ENCODE peak calls at places on chromosome 5, in six cellular contexts. K is IMR-90; M is CD4-positive, alpha-beta T cell; U is left lung; I is adipocyte; Z is effector memory CD4-positive, alpha-beta T cell. V is an unnamed sample. For H3K9me3, the result is how much of the 10 kb centered on the place peaks cover.

GRCh38 chr5:74080157-74080556 is 454.2 kb downstream of the ARHGEF28 start:
- DNase-seq in U (no peak), M (no peak), I (no peak), Z (no peak), K (no peak), V (no peak)

GRCh38 chr5:125370486-125370885 is 624.0 kb upstream of the ZNF608 start:
- DNase-seq in U (no peak), I (no peak), M (no peak), Z (no peak), K (no peak), V (no peak)

GRCh38 chr5:147303976-147304375 is 69.2 kb downstream of the STK32A start:
- DNase-seq in U (no peak), K (peak), I (peak), Z (no peak), M (no peak), V (no peak)

GRCh38 chr5:92713361-92713875 is 867.6 kb downstream of the NR2F1-AS1 start:
- DNase-seq in U (no peak), K (no peak), I (no peak), M (no peak), Z (no peak), V (no peak)

GRCh38 chr5:118126159-118126558 is 862.2 kb downstream of the DTWD2 start:
- DNase-seq in M (no peak), Z (no peak), K (no peak), U (no peak), I (peak), V (no peak)

GRCh38 chr5:136309932-136310598 is 55.3 kb downstream of the TRPC7 start:
- DNase-seq in I (no peak), M (no peak), Z (no peak), U (no peak), K (no peak), V (no peak)

GRCh38 chr5:168324864-168325615 is 33.6 kb downstream of the WWC1 start:
- DNase-seq in Z (no peak), I (no peak), M (no peak), K (no peak), U (no peak), V (no peak)

GRCh38 chr5:27353970-27354369 is 315.6 kb upstream of the CDH9 start:
- DNase-seq in Z (no peak), I (no peak), K (no peak), U (no peak), M (no peak), V (no peak)

GRCh38 chr5:16508730-16509531 is 43.3 kb upstream of the ZNF622 start:
- DNase-seq in U (peak), M (no peak), K (no peak), I (no peak), Z (no peak), V (no peak)

GRCh38 chr5:168328804-168329203 is 37.4 kb downstream of the WWC1 start:
- DNase-seq in Z (no peak), M (no peak), K (peak), I (no peak), U (no peak), V (no peak)

GRCh38 chr5:55997742-55998351 is 3.1 kb upstream of the IL6ST start:
- DNase-seq in U (no peak), I (peak), M (no peak), K (peak), Z (no peak), V (no peak)

GRCh38 chr5:34012791-34013190 is 4.9 kb upstream of the AMACR start:
- DNase-seq in Z (no peak), U (no peak), M (no peak), K (peak), I (peak), V (no peak)

GRCh38 chr5:124583469-124584350 is 162.7 kb downstream of the ZNF608 start:
- DNase-seq in I (peak), Z (no peak), U (no peak), M (no peak), K (peak), V (no peak)

GRCh38 chr5:109922396-109922995 is 232.8 kb downstream of the MAN2A1 start:
- DNase-seq in Z (no peak), I (no peak), M (peak), U (no peak), K (no peak), V (no peak)

GRCh38 chr5:94245608-94246007 is 372.8 kb downstream of the KIAA0825 start:
- DNase-seq in Z (no peak), K (peak), U (no peak), M (no peak), I (peak), V (no peak)

GRCh38 chr5:77398458-77398857 is 93.7 kb downstream of the WDR41 start:
- DNase-seq in K (no peak), Z (no peak), U (no peak), M (no peak), I (no peak), V (no peak)

GRCh38 chr5:167730121-167730520 is 561.3 kb upstream of the WWC1 start:
- DNase-seq in I (peak), M (no peak), Z (no peak), U (no peak), K (peak), V (no peak)

GRCh38 chr5:160787247-160787646 is 64.8 kb downstream of the ATP10B start:
- DNase-seq in K (no peak), U (peak), I (no peak), Z (no peak), M (no peak), V (no peak)

GRCh38 chr5:89065919-89066318 is 182.9 kb upstream of the MEF2C start:
- DNase-seq in U (no peak), I (no peak), M (no peak), K (no peak), Z (no peak), V (no peak)

GRCh38 chr5:11681796-11682195 is 222.4 kb downstream of the CTNND2 start:
- DNase-seq in K (no peak), I (no peak), M (no peak), U (no peak), Z (no peak), V (no peak)

GRCh38 chr5:99105216-99105615 is 176.4 kb upstream of the CHD1 start:
- DNase-seq in K (no peak), Z (no peak), U (no peak), I (peak), M (no peak), V (no peak)

GRCh38 chr5:55868846-55869245 is 17.7 kb downstream of the IL31RA start:
- DNase-seq in Z (no peak), M (no peak), K (peak), U (peak), I (peak), V (no peak)

GRCh38 chr5:146967646-146968045 is 89.1 kb upstream of the PPP2R2B start:
- DNase-seq in U (no peak), M (no peak), I (no peak), Z (no peak), K (no peak), V (no peak)

GRCh38 chr5:56327810-56328209 is 94.7 kb upstream of the ANKRD55 start:
- DNase-seq in K (no peak), M (no peak), U (no peak), I (no peak), Z (peak), V (no peak)

GRCh38 chr5:173920024-173920753 is 32.0 kb downstream of the CPEB4 start:
- DNase-seq in Z (no peak), U (no peak), M (no peak), K (peak), I (no peak), V (no peak)

GRCh38 chr5:135448071-135448704 is 1.0 kb upstream of the DCANP1 start:
- DNase-seq in Z (no peak), M (no peak), U (no peak), I (no peak), K (no peak), V (no peak)

GRCh38 chr5:73256462-73257260 is 83.7 kb downstream of the TMEM174 start:
- DNase-seq in M (no peak), Z (no peak), K (peak), I (no peak), U (no peak), V (no peak)

GRCh38 chr5:124952079-124952478 is 205.6 kb upstream of the ZNF608 start:
- DNase-seq in K (peak), U (no peak), Z (no peak), I (no peak), M (no peak), V (no peak)

GRCh38 chr5:125267636-125268248 is 521.3 kb upstream of the ZNF608 start:
- DNase-seq in I (no peak), U (no peak), Z (no peak), K (no peak), M (no peak), V (no peak)

GRCh38 chr5:132526974-132527564 is 16.3 kb downstream of the IL5 start:
- DNase-seq in I (no peak), K (peak), M (no peak), U (no peak), Z (no peak), V (no peak)

GRCh38 chr5:43616535-43616934 is 13.6 kb downstream of the NNT start:
- DNase-seq in I (peak), U (no peak), K (peak), Z (no peak), M (no peak), V (no peak)

GRCh38 chr5:132428147-132428482 is 58.6 kb downstream of the SLC22A5 start:
- DNase-seq in I (no peak), M (no peak), Z (no peak), K (no peak), U (no peak), V (no peak)

GRCh38 chr5:133423618-133424282 is 188.6 kb downstream of the FSTL4 start:
- DNase-seq in I (peak), K (peak), M (peak), Z (peak), U (peak), V (peak)

GRCh38 chr5:57456531-57457135 is 26.0 kb downstream of the ACTBL2 start:
- DNase-seq in I (no peak), U (no peak), M (no peak), Z (no peak), K (no peak), V (no peak)

GRCh38 chr5:61332369-61332745 is 299 bp downstream of the ZSWIM6 start:
- DNase-seq in U (peak), K (no peak), I (peak), Z (no peak), M (no peak), V (no peak)

GRCh38 chr5:1081519-1081918 is 30.3 kb downstream of the SLC12A7 start:
- DNase-seq in M (no peak), I (no peak), K (no peak), U (no peak), Z (no peak), V (no peak)

GRCh38 chr5:178469011-178469974 is 120.9 kb downstream of the COL23A1 start:
- DNase-seq in M (no peak), U (no peak), I (no peak), K (no peak), Z (no peak), V (no peak)
- H3K9me3 ChIP-seq in M (under half), U (under half), I (under half), K (under half), Z (under half), V (under half)

GRCh38 chr5:2902186-2902585 is 150.7 kb upstream of the IRX2 start:
- DNase-seq in Z (no peak), K (no peak), U (no peak), M (no peak), I (no peak), V (no peak)
- H3K9me3 ChIP-seq in Z (under half), K (half or more), U (under half), M (under half), I (under half), V (under half)

DNA sequence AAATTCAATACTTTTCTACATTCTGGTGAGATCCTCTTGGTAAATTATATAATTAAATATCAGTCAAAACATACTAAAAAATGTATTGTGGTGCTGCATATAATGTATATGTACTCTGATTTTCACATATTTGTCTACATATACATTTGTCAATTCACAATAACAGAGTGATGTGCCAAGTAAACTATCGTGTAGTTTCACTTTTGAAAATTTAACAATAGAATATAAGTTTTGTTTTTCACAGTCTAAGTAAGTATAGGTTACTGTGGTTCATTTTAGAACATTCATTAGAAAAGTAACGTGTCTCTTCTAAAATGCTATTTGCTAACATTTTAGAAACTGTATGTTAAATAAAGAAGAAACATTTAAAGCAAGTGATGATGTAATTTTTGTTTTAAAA is 73.6 kb downstream of the NR3C1 start:
- DNase-seq in Z (no peak), I (no peak), U (no peak), M (no peak), K (no peak), V (no peak)
- H3K9me3 ChIP-seq in Z (under half), I (under half), U (under half), M (under half), K (under half), V (under half)

DNA sequence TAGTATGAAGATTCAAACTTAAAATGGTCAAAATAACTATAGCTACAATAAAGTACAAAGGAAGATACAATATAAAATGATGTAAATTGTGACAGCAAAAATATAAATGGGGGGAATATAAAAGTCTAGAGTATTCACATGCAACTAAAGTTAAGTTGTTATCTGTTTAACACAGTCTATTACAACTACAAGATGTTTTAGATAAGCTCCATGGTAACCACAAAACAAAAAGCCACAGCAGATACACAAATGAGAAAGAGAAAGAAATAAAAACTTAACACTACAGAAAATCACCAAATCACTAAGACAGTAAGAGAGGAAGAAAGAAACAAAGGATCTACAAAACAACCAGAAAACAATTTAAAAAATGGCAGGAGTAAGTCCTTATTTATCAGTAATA is 17.0 kb upstream of the SH3TC2 start:
- DNase-seq in Z (no peak), M (no peak), U (no peak), K (no peak), I (no peak), V (no peak)
- H3K9me3 ChIP-seq in Z (under half), M (under half), U (under half), K (under half), I (under half), V (under half)

GRCh38 chr5:141245250-141245717 is at the start of gene PCDHB15:
- DNase-seq in M (no peak), U (no peak), I (peak), Z (no peak), K (no peak), V (no peak)

GRCh38 chr5:141236516-141237313 is 8.5 kb upstream of the PCDHB15 start:
- DNase-seq in M (no peak), U (no peak), I (no peak), K (no peak), Z (no peak), V (no peak)

GRCh38 chr5:141241496-141241895 is 3.7 kb upstream of the PCDHB15 start:
- DNase-seq in I (no peak), M (no peak), U (no peak), K (no peak), Z (no peak), V (no peak)
- H3K9me3 ChIP-seq in I (half or more), M (half or more), U (under half), K (under half), Z (under half), V (under half)

DNA sequence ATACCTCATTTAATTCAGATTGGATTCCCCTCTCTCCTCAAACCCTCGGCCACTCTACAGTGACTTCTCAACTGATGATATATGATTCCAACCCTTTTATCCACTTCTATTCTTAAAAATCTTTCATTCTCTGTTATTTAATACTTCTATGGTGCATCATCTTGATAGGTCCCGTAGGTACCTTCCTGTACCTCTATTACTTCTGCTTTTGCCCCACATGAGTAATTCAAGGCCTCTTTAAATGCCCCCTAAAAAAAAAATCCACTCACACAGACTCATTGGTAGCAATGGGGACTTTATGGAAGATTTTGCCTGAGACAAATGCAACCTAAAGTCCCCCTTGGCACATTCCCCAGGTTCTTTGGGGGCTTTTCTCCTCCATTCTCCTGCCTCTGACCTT is 54.3 kb downstream of the FAM81B start:
- DNase-seq in Z (no peak), K (no peak), I (no peak), M (no peak), U (no peak), V (no peak)
- H3K9me3 ChIP-seq in Z (under half), K (under half), I (under half), M (under half), U (under half), V (under half)

DNA sequence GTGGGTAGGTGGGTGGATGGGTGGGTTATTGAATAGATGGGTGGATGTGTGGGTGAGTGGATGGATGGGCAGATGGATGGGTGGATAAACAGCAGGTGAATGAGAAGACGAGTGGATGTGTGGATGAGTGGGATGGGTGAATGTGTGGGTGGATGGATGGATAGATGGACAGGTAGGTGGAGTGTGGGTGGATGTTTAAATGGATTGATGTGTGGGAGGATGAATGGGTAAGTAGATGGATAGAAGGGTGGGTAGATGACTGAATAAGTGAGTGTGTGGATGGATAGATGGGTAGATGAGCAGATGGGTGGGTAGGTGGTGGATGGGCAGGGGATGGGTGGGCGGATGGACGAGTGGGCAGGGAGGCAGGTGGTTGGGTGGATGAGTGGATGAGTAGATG is 397.6 kb upstream of the IRX4 start:
- DNase-seq in U (no peak), M (no peak), K (no peak), Z (no peak), I (no peak), V (no peak)
- H3K9me3 ChIP-seq in U (under half), M (under half), K (under half), Z (under half), I (under half), V (under half)

V was measured in T-helper 17 cell.